ENCODE peak calls at places on chromosomes 2 and 18, in seven cellular contexts. One of them, this sample, is unnamed.

GRCh38 chr2:56741601-56742102 is 557.9 kb downstream of the CCDC85A start:
- DNase-seq in K562: no peak
- DNase-seq in HCT116: peak
- DNase-seq in SK-N-SH: peak
- DNase-seq in HepG2: peak
- DNase-seq in H1: no peak
- DNase-seq in GM12878: no peak
- DNase-seq in this sample: peak

GRCh38 chr18:3710712-3711269 is 260.8 kb downstream of the TGIF1 start:
- DNase-seq in K562: peak
- DNase-seq in HCT116: no peak
- DNase-seq in SK-N-SH: peak
- DNase-seq in HepG2: no peak
- DNase-seq in H1: no peak
- DNase-seq in GM12878: no peak
- DNase-seq in this sample: no peak

GRCh38 chr2:84878459-84878858 is 2.4 kb downstream of the TRABD2A start:
- DNase-seq in K562: no peak
- DNase-seq in HCT116: no peak
- DNase-seq in SK-N-SH: no peak
- DNase-seq in HepG2: peak
- DNase-seq in H1: no peak
- DNase-seq in GM12878: no peak
- DNase-seq in this sample: no peak

GRCh38 chr2:149313512-149313972 is 16.8 kb upstream of the LYPD6 start:
- DNase-seq in K562: peak
- DNase-seq in HCT116: peak
- DNase-seq in SK-N-SH: peak
- DNase-seq in HepG2: peak
- DNase-seq in H1: peak
- DNase-seq in GM12878: peak
- DNase-seq in this sample: peak

GRCh38 chr2:1091895-1092585 is 141.4 kb downstream of the SNTG2 start:
- DNase-seq in K562: no peak
- DNase-seq in HCT116: no peak
- DNase-seq in SK-N-SH: no peak
- DNase-seq in HepG2: no peak
- DNase-seq in H1: no peak
- DNase-seq in GM12878: no peak
- DNase-seq in this sample: no peak

GRCh38 chr2:96553176-96553956 is 16.8 kb downstream of the ARID5A start:
- DNase-seq in K562: no peak
- DNase-seq in HCT116: no peak
- DNase-seq in SK-N-SH: peak
- DNase-seq in HepG2: no peak
- DNase-seq in H1: no peak
- DNase-seq in GM12878: no peak
- DNase-seq in this sample: no peak

GRCh38 chr18:25621144-25621543 is 269.2 kb upstream of the ZNF521 start:
- DNase-seq in K562: no peak
- DNase-seq in HCT116: no peak
- DNase-seq in SK-N-SH: no peak
- DNase-seq in HepG2: no peak
- DNase-seq in H1: no peak
- DNase-seq in GM12878: no peak
- DNase-seq in this sample: no peak

GRCh38 chr2:173697929-173698328 is 267.2 kb downstream of the SP3 start:
- DNase-seq in K562: no peak
- DNase-seq in HCT116: no peak
- DNase-seq in SK-N-SH: no peak
- DNase-seq in HepG2: no peak
- DNase-seq in H1: no peak
- DNase-seq in GM12878: no peak
- DNase-seq in this sample: no peak

GRCh38 chr2:27051902-27052645 is 606 bp downstream of the AGBL5 start:
- DNase-seq in K562: no peak
- DNase-seq in HCT116: no peak
- DNase-seq in SK-N-SH: peak
- DNase-seq in HepG2: no peak
- DNase-seq in H1: peak
- DNase-seq in GM12878: no peak
- DNase-seq in this sample: no peak

GRCh38 chr2:214504599-214505376 is 93.9 kb downstream of the VWC2L start:
- DNase-seq in K562: no peak
- DNase-seq in HCT116: no peak
- DNase-seq in SK-N-SH: no peak
- DNase-seq in HepG2: no peak
- DNase-seq in H1: no peak
- DNase-seq in GM12878: no peak
- DNase-seq in this sample: no peak

GRCh38 chr2:162118166-162119031 is 33.6 kb downstream of the GCG start:
- DNase-seq in K562: no peak
- DNase-seq in HCT116: no peak
- DNase-seq in SK-N-SH: no peak
- DNase-seq in HepG2: no peak
- DNase-seq in H1: no peak
- DNase-seq in GM12878: no peak
- DNase-seq in this sample: no peak

GRCh38 chr2:239378918-239379640 is 21.7 kb downstream of the HDAC4 start:
- DNase-seq in K562: no peak
- DNase-seq in HCT116: no peak
- DNase-seq in SK-N-SH: no peak
- DNase-seq in HepG2: no peak
- DNase-seq in H1: no peak
- DNase-seq in GM12878: no peak
- DNase-seq in this sample: no peak

GRCh38 chr2:42562474-42563144 is 5.8 kb upstream of the MTA3 start:
- DNase-seq in K562: no peak
- DNase-seq in HCT116: no peak
- DNase-seq in SK-N-SH: no peak
- DNase-seq in HepG2: no peak
- DNase-seq in H1: no peak
- DNase-seq in GM12878: no peak
- DNase-seq in this sample: no peak

GRCh38 chr2:224025874-224026273 is 13.2 kb downstream of the SERPINE2 start:
- DNase-seq in K562: peak
- DNase-seq in HCT116: no peak
- DNase-seq in SK-N-SH: no peak
- DNase-seq in HepG2: no peak
- DNase-seq in H1: no peak
- DNase-seq in GM12878: peak
- DNase-seq in this sample: no peak

GRCh38 chr2:85889648-85890281 is 975 bp upstream of the ST3GAL5 start:
- DNase-seq in K562: no peak
- DNase-seq in HCT116: no peak
- DNase-seq in SK-N-SH: no peak
- DNase-seq in HepG2: no peak
- DNase-seq in H1: no peak
- DNase-seq in GM12878: no peak
- DNase-seq in this sample: no peak

GRCh38 chr2:226031078-226031937 is 631.8 kb downstream of the NYAP2 start:
- DNase-seq in K562: no peak
- DNase-seq in HCT116: peak
- DNase-seq in SK-N-SH: peak
- DNase-seq in HepG2: peak
- DNase-seq in H1: peak
- DNase-seq in GM12878: no peak
- DNase-seq in this sample: peak

GRCh38 chr2:10028988-10029874 is 14.1 kb upstream of the KLF11 start:
- DNase-seq in K562: peak
- DNase-seq in HCT116: no peak
- DNase-seq in SK-N-SH: no peak
- DNase-seq in HepG2: no peak
- DNase-seq in H1: no peak
- DNase-seq in GM12878: no peak
- DNase-seq in this sample: no peak

GRCh38 chr18:32271649-32272324 is 81.9 kb downstream of the MEP1B start:
- DNase-seq in K562: peak
- DNase-seq in HCT116: peak
- DNase-seq in SK-N-SH: peak
- DNase-seq in HepG2: peak
- DNase-seq in H1: no peak
- DNase-seq in GM12878: no peak
- DNase-seq in this sample: peak

GRCh38 chr2:64955467-64955866 is 33.7 kb upstream of the SLC1A4 start:
- DNase-seq in K562: peak
- DNase-seq in HCT116: no peak
- DNase-seq in SK-N-SH: no peak
- DNase-seq in HepG2: no peak
- DNase-seq in H1: no peak
- DNase-seq in GM12878: no peak
- DNase-seq in this sample: no peak

GRCh38 chr2:64950226-64951160 is 38.7 kb upstream of the SLC1A4 start:
- DNase-seq in K562: no peak
- DNase-seq in HCT116: no peak
- DNase-seq in SK-N-SH: no peak
- DNase-seq in HepG2: no peak
- DNase-seq in H1: no peak
- DNase-seq in GM12878: no peak
- DNase-seq in this sample: no peak

GRCh38 chr2:64951306-64951953 is 37.8 kb upstream of the SLC1A4 start:
- DNase-seq in K562: no peak
- DNase-seq in HCT116: no peak
- DNase-seq in SK-N-SH: no peak
- DNase-seq in HepG2: no peak
- DNase-seq in H1: no peak
- DNase-seq in GM12878: no peak
- DNase-seq in this sample: no peak

GRCh38 chr2:64952113-64952895 is 36.9 kb upstream of the SLC1A4 start:
- DNase-seq in K562: no peak
- DNase-seq in HCT116: no peak
- DNase-seq in SK-N-SH: no peak
- DNase-seq in HepG2: no peak
- DNase-seq in H1: no peak
- DNase-seq in GM12878: no peak
- DNase-seq in this sample: no peak

DNA sequence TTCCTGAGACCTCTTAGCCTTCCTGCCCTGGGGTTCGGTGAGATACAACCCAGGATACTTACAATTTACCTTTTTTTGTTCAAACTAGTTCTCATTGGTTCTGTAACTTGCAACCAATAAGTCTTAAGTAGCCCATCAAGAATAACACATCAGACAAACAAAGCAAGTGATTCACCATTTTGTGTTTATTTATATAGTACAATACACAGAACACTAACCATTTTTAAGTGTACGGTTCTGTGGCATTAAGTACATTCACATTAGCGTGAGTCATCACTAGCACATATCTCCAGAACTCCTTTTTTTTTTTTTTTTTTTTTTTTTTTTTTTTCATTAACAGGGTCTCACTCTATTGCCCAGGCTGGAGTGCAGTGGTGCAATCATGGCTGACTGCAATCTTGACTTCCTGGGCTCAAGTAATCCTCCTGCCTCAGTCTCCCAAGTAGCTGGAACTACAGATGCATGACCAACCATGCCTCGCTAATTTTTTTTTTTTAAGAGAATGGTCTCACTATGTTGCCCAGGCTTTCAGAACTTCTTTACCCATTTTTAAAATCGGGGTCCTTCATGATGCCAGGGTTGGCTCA is 36.2 kb upstream of the SLC1A4 start:
- DNase-seq in K562: no peak
- DNase-seq in HCT116: no peak
- DNase-seq in SK-N-SH: no peak
- DNase-seq in HepG2: no peak
- DNase-seq in H1: no peak
- DNase-seq in GM12878: no peak
- DNase-seq in this sample: no peak
- TF ChIP-seq SIN3A in K562: no peak
- TF ChIP-seq SIN3A in HCT116: no peak
- TF ChIP-seq SIN3A in SK-N-SH: no peak
- TF ChIP-seq SIN3A in HepG2: no peak
- TF ChIP-seq SIN3A in H1: no peak
- TF ChIP-seq SIN3A in GM12878: no peak
- TF ChIP-seq SIN3A in this sample: no peak

DNA sequence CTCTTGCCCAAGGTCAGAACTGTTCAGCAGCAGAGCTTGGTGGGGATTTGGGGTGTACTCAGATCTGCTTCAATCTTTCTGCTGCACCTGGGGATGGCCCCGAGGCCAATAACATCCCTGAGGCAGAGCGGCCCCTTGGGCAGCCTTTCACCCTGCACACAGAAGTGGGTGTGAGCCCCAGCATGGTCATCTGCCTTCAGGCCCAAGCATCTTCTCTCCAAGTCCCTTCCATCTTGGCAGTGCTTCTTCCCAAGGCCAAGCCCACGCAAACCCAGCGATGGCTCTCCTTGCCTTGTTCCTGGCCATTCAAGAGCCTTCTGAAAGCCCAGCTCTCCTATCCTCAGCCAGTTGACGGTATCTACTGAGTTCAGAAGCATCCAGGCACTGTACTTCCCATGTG is 172.9 kb downstream of the INHBB start:
- DNase-seq in K562: no peak
- DNase-seq in HCT116: no peak
- DNase-seq in SK-N-SH: no peak
- DNase-seq in HepG2: no peak
- DNase-seq in H1: no peak
- DNase-seq in GM12878: no peak
- DNase-seq in this sample: no peak
- H3K27ac ChIP-seq in K562: no peak
- H3K27ac ChIP-seq in HCT116: no peak
- H3K27ac ChIP-seq in SK-N-SH: no peak
- H3K27ac ChIP-seq in HepG2: no peak
- H3K27ac ChIP-seq in H1: no peak
- H3K27ac ChIP-seq in GM12878: no peak
- H3K27ac ChIP-seq in this sample: no peak

DNA sequence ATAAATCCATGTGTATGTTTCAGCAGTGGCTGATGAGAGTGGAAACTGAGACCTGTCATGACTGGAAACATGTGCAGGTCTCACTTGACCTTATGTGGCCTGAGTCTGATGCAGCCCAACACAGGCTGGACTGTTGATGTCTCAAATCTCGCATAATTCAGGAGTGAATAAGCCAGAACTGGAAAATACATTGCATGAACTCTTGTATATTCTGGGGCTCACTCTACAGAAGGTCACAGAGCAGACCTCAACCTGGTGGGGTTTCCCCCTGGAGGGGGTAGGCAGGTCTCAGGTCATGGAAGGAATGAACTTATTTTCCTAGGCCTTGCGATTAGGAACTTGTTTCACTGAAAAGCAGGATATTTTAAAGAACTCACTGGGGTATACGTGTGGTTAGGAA is 146.3 kb upstream of the THUMPD2 start:
- DNase-seq in K562: no peak
- DNase-seq in HCT116: no peak
- DNase-seq in SK-N-SH: no peak
- DNase-seq in HepG2: no peak
- DNase-seq in H1: no peak
- DNase-seq in GM12878: no peak
- DNase-seq in this sample: no peak
- TF ChIP-seq SIN3A in K562: no peak
- TF ChIP-seq SIN3A in HCT116: no peak
- TF ChIP-seq SIN3A in SK-N-SH: no peak
- TF ChIP-seq SIN3A in HepG2: no peak
- TF ChIP-seq SIN3A in H1: no peak
- TF ChIP-seq SIN3A in GM12878: no peak
- TF ChIP-seq SIN3A in this sample: no peak

DNA sequence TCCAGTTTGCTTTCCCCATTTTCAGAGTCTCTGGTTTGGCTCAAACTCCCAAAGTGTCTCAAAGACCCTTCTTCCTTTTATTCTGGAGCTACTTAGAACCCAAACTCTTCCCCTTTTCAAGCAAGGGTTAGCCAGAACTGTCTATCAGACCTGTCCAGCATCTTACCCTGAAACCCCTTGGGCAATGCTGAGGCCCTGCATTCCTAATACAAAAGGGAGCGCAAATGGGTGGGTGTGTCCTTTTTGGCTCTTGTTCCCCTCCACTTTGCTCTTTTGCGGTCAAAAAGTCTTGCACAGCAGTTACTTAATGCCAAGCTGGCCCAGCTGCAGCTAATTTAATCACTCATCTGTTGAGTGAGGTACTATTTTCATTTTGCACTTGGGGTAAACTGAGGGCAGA is 231.2 kb upstream of the FOSL2 start:
- DNase-seq in K562: no peak
- DNase-seq in HCT116: no peak
- DNase-seq in SK-N-SH: no peak
- DNase-seq in HepG2: no peak
- DNase-seq in H1: no peak
- DNase-seq in GM12878: no peak
- DNase-seq in this sample: no peak
- H3K27ac ChIP-seq in K562: no peak
- H3K27ac ChIP-seq in HCT116: no peak
- H3K27ac ChIP-seq in SK-N-SH: no peak
- H3K27ac ChIP-seq in HepG2: no peak
- H3K27ac ChIP-seq in H1: no peak
- H3K27ac ChIP-seq in GM12878: no peak
- H3K27ac ChIP-seq in this sample: no peak

This sample was measured in Panc1.